ENCODE peak calls at places on chromosome 19, in four cellular contexts. One of them, this sample, is unnamed.

GRCh38 chr19:18097993-18098890 is 664 bp downstream of the MAST3 start:
- DNase-seq in A549: no peak
- DNase-seq in K562: no peak
- DNase-seq in HepG2: no peak
- DNase-seq in this sample: no peak

GRCh38 chr19:7681336-7682174 is 922 bp downstream of the TRAPPC5 start:
- DNase-seq in A549: peak
- DNase-seq in K562: peak
- DNase-seq in HepG2: peak
- DNase-seq in this sample: peak

GRCh38 chr19:53772943-53773342 is 51.2 kb downstream of the NLRP12 start:
- DNase-seq in A549: peak
- DNase-seq in K562: peak
- DNase-seq in HepG2: peak
- DNase-seq in this sample: peak

GRCh38 chr19:31290926-31291590 is 58.2 kb downstream of the TSHZ3 start:
- DNase-seq in A549: no peak
- DNase-seq in K562: no peak
- DNase-seq in HepG2: no peak
- DNase-seq in this sample: no peak

GRCh38 chr19:45477713-45478453 is 10.1 kb downstream of the FOSB start:
- DNase-seq in A549: no peak
- DNase-seq in K562: no peak
- DNase-seq in HepG2: no peak
- DNase-seq in this sample: no peak

GRCh38 chr19:28615546-28615916 is 597.4 kb downstream of the UQCRFS1 start:
- DNase-seq in A549: no peak
- DNase-seq in K562: no peak
- DNase-seq in HepG2: no peak
- DNase-seq in this sample: no peak

GRCh38 chr19:1104452-1105216 is 840 bp downstream of the GPX4 start:
- DNase-seq in A549: no peak
- DNase-seq in K562: peak
- DNase-seq in HepG2: peak
- DNase-seq in this sample: peak

GRCh38 chr19:49790866-49791265 is 22.2 kb downstream of the FUZ start:
- DNase-seq in A549: no peak
- DNase-seq in K562: peak
- DNase-seq in HepG2: no peak
- DNase-seq in this sample: no peak

GRCh38 chr19:7636691-7637373 is at the start of gene STXBP2:
- DNase-seq in A549: peak
- DNase-seq in K562: peak
- DNase-seq in HepG2: peak
- DNase-seq in this sample: peak

GRCh38 chr19:3857449-3858003 is 11.3 kb downstream of the ZFR2 start:
- DNase-seq in A549: no peak
- DNase-seq in K562: no peak
- DNase-seq in HepG2: no peak
- DNase-seq in this sample: no peak

GRCh38 chr19:7995756-7996155 is 9.7 kb downstream of the ELAVL1 start:
- DNase-seq in A549: no peak
- DNase-seq in K562: no peak
- DNase-seq in HepG2: no peak
- DNase-seq in this sample: no peak

GRCh38 chr19:4183967-4184717 is 1.7 kb downstream of the ANKRD24 start:
- DNase-seq in A549: no peak
- DNase-seq in K562: no peak
- DNase-seq in HepG2: no peak
- DNase-seq in this sample: no peak

GRCh38 chr19:46514589-46515289 is 19.1 kb upstream of the PNMA8B start:
- DNase-seq in A549: no peak
- DNase-seq in K562: no peak
- DNase-seq in HepG2: no peak
- DNase-seq in this sample: no peak

GRCh38 chr19:20879501-20879900 is 43.5 kb upstream of the ZNF85 start:
- DNase-seq in A549: no peak
- DNase-seq in K562: no peak
- DNase-seq in HepG2: no peak
- DNase-seq in this sample: no peak

GRCh38 chr19:18863843-18864362 is 32.1 kb downstream of the CERS1 start:
- DNase-seq in A549: no peak
- DNase-seq in K562: no peak
- DNase-seq in HepG2: no peak
- DNase-seq in this sample: no peak

GRCh38 chr19:31085125-31085524 is 264.1 kb downstream of the TSHZ3 start:
- DNase-seq in A549: no peak
- DNase-seq in K562: no peak
- DNase-seq in HepG2: no peak
- DNase-seq in this sample: no peak

GRCh38 chr19:48490980-48491792 is 20.4 kb downstream of the LMTK3 start:
- DNase-seq in A549: peak
- DNase-seq in K562: peak
- DNase-seq in HepG2: no peak
- DNase-seq in this sample: peak

GRCh38 chr19:55602104-55603001 is 2.3 kb downstream of the ZNF524 start:
- DNase-seq in A549: no peak
- DNase-seq in K562: no peak
- DNase-seq in HepG2: no peak
- DNase-seq in this sample: no peak

GRCh38 chr19:6035026-6035425 is 57.1 kb upstream of the RANBP3 start:
- DNase-seq in A549: no peak
- DNase-seq in K562: no peak
- DNase-seq in HepG2: no peak
- DNase-seq in this sample: no peak
- TF ChIP-seq HMGXB4 in A549: no peak
- TF ChIP-seq HMGXB4 in K562: no peak
- TF ChIP-seq HMGXB4 in HepG2: no peak
- TF ChIP-seq HMGXB4 in this sample: no peak

GRCh38 chr19:38194061-38194701 is 29.8 kb downstream of the DPF1 start:
- DNase-seq in A549: no peak
- DNase-seq in K562: no peak
- DNase-seq in HepG2: peak
- DNase-seq in this sample: no peak

GRCh38 chr19:38190793-38191192 is 33.2 kb downstream of the DPF1 start:
- DNase-seq in A549: no peak
- DNase-seq in K562: no peak
- DNase-seq in HepG2: no peak
- DNase-seq in this sample: no peak

GRCh38 chr19:38191747-38192146 is 32.3 kb downstream of the DPF1 start:
- DNase-seq in A549: no peak
- DNase-seq in K562: no peak
- DNase-seq in HepG2: no peak
- DNase-seq in this sample: no peak

GRCh38 chr19:38193445-38193844 is 30.6 kb downstream of the DPF1 start:
- DNase-seq in A549: no peak
- DNase-seq in K562: no peak
- DNase-seq in HepG2: no peak
- DNase-seq in this sample: no peak

DNA sequence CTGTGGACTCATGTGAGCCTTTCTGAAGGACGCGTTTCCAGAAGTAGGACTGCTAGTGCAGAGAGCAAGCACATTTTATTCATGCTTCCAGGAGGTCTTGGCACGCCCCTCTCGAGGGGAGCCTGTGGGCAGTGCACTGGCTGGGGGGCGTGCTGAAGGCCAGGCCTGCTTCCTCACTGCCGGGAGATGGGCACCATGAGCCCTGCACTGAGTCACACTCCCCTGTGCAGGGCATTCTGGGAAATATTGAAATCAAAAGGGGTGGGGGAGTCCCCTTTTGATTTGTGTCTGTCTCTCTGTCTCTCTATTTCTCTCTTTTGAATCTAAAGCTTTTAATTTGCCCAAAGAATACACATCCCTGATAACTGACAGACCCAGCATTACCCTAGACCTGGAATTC is 34.0 kb downstream of the DPF1 start:
- DNase-seq in A549: no peak
- DNase-seq in K562: no peak
- DNase-seq in HepG2: no peak
- DNase-seq in this sample: no peak
- TF ChIP-seq HMGXB4 in A549: no peak
- TF ChIP-seq HMGXB4 in K562: no peak
- TF ChIP-seq HMGXB4 in HepG2: no peak
- TF ChIP-seq HMGXB4 in this sample: no peak

GRCh38 chr19:44072543-44073401 is 813 bp downstream of the ZNF284 start:
- DNase-seq in A549: peak
- DNase-seq in K562: no peak
- DNase-seq in HepG2: no peak
- DNase-seq in this sample: no peak
- TF ChIP-seq HMGXB4 in A549: no peak
- TF ChIP-seq HMGXB4 in K562: no peak
- TF ChIP-seq HMGXB4 in HepG2: no peak
- TF ChIP-seq HMGXB4 in this sample: no peak

GRCh38 chr19:16596399-16596798 is 24.2 kb upstream of the SLC35E1 start:
- DNase-seq in A549: no peak
- DNase-seq in K562: no peak
- DNase-seq in HepG2: no peak
- DNase-seq in this sample: no peak

GRCh38 chr19:16595097-16595496 is 22.9 kb upstream of the SLC35E1 start:
- DNase-seq in A549: no peak
- DNase-seq in K562: no peak
- DNase-seq in HepG2: no peak
- DNase-seq in this sample: no peak

GRCh38 chr19:16593181-16593580 is 21.0 kb upstream of the SLC35E1 start:
- DNase-seq in A549: no peak
- DNase-seq in K562: no peak
- DNase-seq in HepG2: no peak
- DNase-seq in this sample: no peak

GRCh38 chr19:16594131-16594586 is 21.9 kb upstream of the SLC35E1 start:
- DNase-seq in A549: no peak
- DNase-seq in K562: no peak
- DNase-seq in HepG2: no peak
- DNase-seq in this sample: no peak

DNA sequence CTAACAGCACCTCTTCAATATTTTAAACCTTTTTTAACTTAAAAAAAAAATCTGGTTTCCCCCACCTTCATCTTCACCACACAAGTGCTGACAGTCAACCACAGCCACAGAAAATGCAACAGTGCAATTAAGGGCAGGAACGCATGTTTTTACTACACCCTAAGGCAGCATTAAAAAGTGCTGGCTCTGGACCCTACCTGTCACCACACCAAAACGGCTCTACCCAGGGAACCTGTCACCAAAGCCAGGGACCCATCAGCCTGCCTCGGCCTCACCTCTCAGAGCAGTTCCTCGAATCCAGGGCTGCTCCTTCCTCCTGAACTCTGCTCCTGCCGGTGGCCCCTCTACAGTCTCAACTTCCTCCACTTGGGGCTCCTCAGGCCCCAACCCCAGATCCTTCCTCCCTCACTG is 22.5 kb upstream of the SLC35E1 start:
- DNase-seq in A549: no peak
- DNase-seq in K562: no peak
- DNase-seq in HepG2: no peak
- DNase-seq in this sample: no peak
- TF ChIP-seq HMGXB4 in A549: no peak
- TF ChIP-seq HMGXB4 in K562: no peak
- TF ChIP-seq HMGXB4 in HepG2: no peak
- TF ChIP-seq HMGXB4 in this sample: no peak

DNA sequence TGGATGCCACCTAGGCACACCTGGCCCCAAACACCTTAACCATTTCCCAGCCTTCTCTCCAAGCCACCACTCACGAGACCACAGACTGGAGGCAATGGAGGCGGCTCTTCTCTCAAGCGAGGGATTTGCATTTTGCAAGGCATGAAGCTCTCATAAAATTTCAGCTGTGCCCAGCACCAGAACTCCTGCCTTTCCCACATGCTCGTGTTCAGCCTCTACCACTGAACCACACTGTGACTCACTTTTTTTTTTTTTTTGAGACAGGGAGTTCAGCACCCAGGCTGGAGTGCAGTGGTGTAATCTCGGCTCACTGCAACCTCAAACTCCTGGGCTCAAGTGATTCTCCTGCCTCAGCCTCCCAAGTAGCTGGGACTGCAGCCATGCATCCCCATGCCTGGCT is 10.6 kb downstream of the NANOS3 start:
- DNase-seq in A549: no peak
- DNase-seq in K562: no peak
- DNase-seq in HepG2: no peak
- DNase-seq in this sample: no peak
- TF ChIP-seq HMGXB4 in A549: no peak
- TF ChIP-seq HMGXB4 in K562: no peak
- TF ChIP-seq HMGXB4 in HepG2: no peak
- TF ChIP-seq HMGXB4 in this sample: no peak

This sample was measured in WTC11.